ENCODE peak calls at places on chromosomes 12 and 14, in four cellular contexts. Z, J, V and T are unnamed samples.
A peak's percentile ranks its signal among the peaks of the same experiment; 100 is the strongest.

GRCh38 chr12:40170593-40170992 is 54.2 kb upstream of the LRRK2 start:
- DNase-seq in V (no peak), Z (no peak), J (no peak), T (no peak)

GRCh38 chr12:74537126-74537706 is 419 bp upstream of the ATXN7L3B start:
- DNase-seq in V (peak; percentile 10), J (peak; percentile 56), Z (peak; percentile 40), T (no peak)

GRCh38 chr12:46369095-46369473 is 3.5 kb downstream of the SLC38A2 start:
- DNase-seq in Z (no peak), J (no peak), V (no peak), T (no peak)

GRCh38 chr14:22928237-22929103 is 706 bp downstream of the PRMT5 start:
- DNase-seq in V (no peak), J (peak; percentile 10), Z (no peak), T (no peak)

GRCh38 chr14:64232095-64232830 is 61.9 kb downstream of the ESR2 start:
- DNase-seq in V (peak; percentile 67), J (peak; percentile 92), Z (peak; percentile 68), T (no peak)

GRCh38 chr14:72715910-72716268 is 178.0 kb downstream of the DPF3 start:
- DNase-seq in V (no peak), Z (no peak), J (no peak), T (no peak)

GRCh38 chr14:72024043-72024407 is 91.8 kb downstream of the RGS6 start:
- DNase-seq in V (no peak), J (peak; percentile 47), Z (peak; percentile 16), T (peak; percentile 30)

GRCh38 chr12:41032386-41032785 is 155.7 kb upstream of the PDZRN4 start:
- DNase-seq in J (no peak), Z (no peak), V (no peak), T (no peak)

GRCh38 chr12:10169094-10169493 is 2.8 kb downstream of the OLR1 start:
- DNase-seq in V (peak; percentile 62), J (peak; percentile 71), Z (no peak), T (no peak)

GRCh38 chr12:3333583-3333982 is 157.4 kb upstream of the PRMT8 start:
- DNase-seq in V (no peak), J (no peak), Z (no peak), T (no peak)

GRCh38 chr14:90409209-90409730 is 12.4 kb downstream of the CALM1 start:
- DNase-seq in J (peak; percentile 98), Z (peak; percentile 86), V (peak; percentile 90), T (no peak)

GRCh38 chr12:4108803-4109345 is 164.7 kb upstream of the CCND2 start:
- DNase-seq in V (no peak), J (no peak), Z (no peak), T (no peak)

GRCh38 chr12:129208566-129208965 is 355.3 kb downstream of the GLT1D1 start:
- DNase-seq in Z (no peak), V (no peak), J (no peak), T (no peak)

GRCh38 chr12:64730585-64730964 is 28.6 kb downstream of the GNS start:
- DNase-seq in V (no peak), J (no peak), Z (no peak), T (no peak)

GRCh38 chr12:14547571-14547970 is 20.1 kb downstream of the PLBD1 start:
- DNase-seq in J (no peak), Z (no peak), V (no peak), T (no peak)

GRCh38 chr12:97229036-97229435 is 233.6 kb upstream of the RMST start:
- DNase-seq in Z (no peak), J (no peak), V (no peak), T (no peak)